ENCODE peak calls at places on chromosomes 4 and X, in six cellular contexts. N is left lung, K is dorsolateral prefrontal cortex, Z is keratinocyte, W is epithelial cell of esophagus, A is heart right ventricle. Y is an unnamed sample.

GRCh38 chr4:8539661-8540060 is 40.5 kb upstream of the GPR78 start:
- DNase-seq in N (no peak), K (no peak), Z (no peak), W (no peak), A (no peak), Y (peak)

GRCh38 chr4:42399393-42399792 is 2.1 kb downstream of the SHISA3 start:
- DNase-seq in N (no peak), K (no peak), Z (no peak), W (no peak), A (no peak), Y (no peak)

GRCh38 chr4:1050486-1051213 is 39.2 kb downstream of the FGFRL1 start:
- DNase-seq in N (no peak), K (peak), Z (no peak), W (no peak), A (no peak), Y (peak)

GRCh38 chr4:41172772-41173171 is 41.6 kb downstream of the APBB2 start:
- DNase-seq in N (no peak), K (no peak), Z (no peak), W (no peak), A (no peak), Y (no peak)

GRCh38 chr4:165154482-165154881 is 41.8 kb upstream of the TMEM192 start:
- DNase-seq in N (no peak), K (no peak), Z (no peak), W (no peak), A (no peak), Y (no peak)

GRCh38 chrX:30010471-30010870 is 204.9 kb upstream of the MAGEB2 start:
- DNase-seq in N (no peak), K (no peak), Z (no peak), W (no peak), A (no peak), Y (no peak)

GRCh38 chr4:130985371-130985770 is 1889.4 kb downstream of the C4orf33 start:
- DNase-seq in N (no peak), K (no peak), Z (no peak), W (peak), A (no peak), Y (no peak)

GRCh38 chr4:1752284-1753041 is 31.1 kb downstream of the TACC3 start:
- DNase-seq in N (no peak), K (no peak), Z (no peak), W (peak), A (no peak), Y (no peak)

GRCh38 chrX:111254896-111255693 is 15.2 kb downstream of the CAPN6 start:
- DNase-seq in N (no peak), K (no peak), Z (no peak), W (peak), A (no peak), Y (no peak)

GRCh38 chrX:317424-318067 is 1.1 kb downstream of the GTPBP6 start:
- DNase-seq in N (no peak), K (no peak), Z (no peak), W (no peak), A (no peak), Y (no peak)

DNA sequence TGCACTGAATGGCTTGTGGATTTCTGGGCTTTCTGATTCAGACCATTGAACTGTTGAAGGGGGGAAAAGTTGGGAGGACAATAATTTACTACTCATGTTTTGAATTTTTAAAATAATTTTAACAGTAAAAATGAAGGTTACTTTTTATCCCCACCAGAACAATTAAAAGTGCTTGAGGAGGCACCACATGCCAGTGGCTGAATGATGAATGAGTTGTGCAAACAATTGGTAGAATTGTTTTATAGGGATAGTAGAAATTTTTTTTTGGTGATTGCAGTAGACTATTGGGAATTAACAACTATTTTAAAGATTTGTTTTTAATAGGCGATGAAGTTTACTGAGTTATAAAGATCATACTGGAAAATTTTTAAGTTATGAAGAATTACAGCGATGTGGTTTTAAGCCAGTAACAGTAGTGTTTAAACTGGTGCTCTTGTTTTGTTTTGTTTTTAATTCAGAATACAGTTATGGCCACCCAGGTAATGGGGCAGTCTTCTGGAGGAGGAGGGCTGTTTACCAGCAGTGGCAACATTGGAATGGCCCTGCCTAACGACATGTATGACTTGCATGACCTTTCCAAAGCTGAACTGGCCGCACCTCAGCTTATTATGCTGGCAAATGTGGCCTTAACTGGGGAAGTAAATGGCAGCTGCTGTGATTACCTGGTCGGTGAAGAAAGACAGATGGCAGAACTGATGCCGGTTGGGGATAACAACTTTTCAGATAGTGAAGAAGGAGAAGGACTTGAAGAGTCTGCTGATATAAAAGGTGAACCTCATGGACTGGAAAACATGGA is 2.7 kb downstream of the REST start:
- DNase-seq in N (no peak), K (no peak), Z (no peak), W (no peak), A (no peak), Y (no peak)
- H3K4me3 ChIP-seq in N (no peak), K (no peak), Z (peak), W (peak), A (peak), Y (peak)

GRCh38 chr4:153788419-153789276 is at the start of gene SFRP2:
- DNase-seq in N (no peak), K (peak), Z (no peak), W (peak), A (no peak), Y (no peak)

GRCh38 chr4:153789741-153790651 is 1.1 kb upstream of the SFRP2 start:
- DNase-seq in N (no peak), K (no peak), Z (no peak), W (no peak), A (no peak), Y (no peak)

GRCh38 chr4:153785830-153786721 is 2.8 kb downstream of the SFRP2 start:
- DNase-seq in N (no peak), K (no peak), Z (no peak), W (peak), A (no peak), Y (no peak)

GRCh38 chr4:153788064-153788418 is 842 bp downstream of the SFRP2 start:
- DNase-seq in N (no peak), K (no peak), Z (no peak), W (no peak), A (no peak), Y (no peak)

GRCh38 chr4:153787156-153787555 is 1.7 kb downstream of the SFRP2 start:
- DNase-seq in N (no peak), K (no peak), Z (no peak), W (no peak), A (no peak), Y (no peak)
- H3K4me3 ChIP-seq in N (no peak), K (no peak), Z (no peak), W (no peak), A (no peak), Y (no peak)

GRCh38 chr4:156101571-156101970 is 147.9 kb upstream of the CTSO start:
- DNase-seq in N (no peak), K (no peak), Z (no peak), W (no peak), A (no peak), Y (no peak)
- H3K4me3 ChIP-seq in N (no peak), K (no peak), Z (no peak), W (no peak), A (no peak), Y (no peak)

GRCh38 chr4:48015216-48015615 is 1.3 kb downstream of the CNGA1 start:
- DNase-seq in N (no peak), K (no peak), Z (no peak), W (peak), A (no peak), Y (no peak)
- H3K4me3 ChIP-seq in N (no peak), K (no peak), Z (peak), W (peak), A (no peak), Y (no peak)

GRCh38 chr4:139734201-139734874 is 68.7 kb downstream of the MGST2 start:
- DNase-seq in N (no peak), K (no peak), Z (no peak), W (peak), A (no peak), Y (no peak)
- H3K4me3 ChIP-seq in N (peak), K (peak), Z (no peak), W (peak), A (peak), Y (no peak)

GRCh38 chrX:39821011-39821708 is 276.6 kb downstream of the BCOR start:
- DNase-seq in N (no peak), K (no peak), Z (no peak), W (no peak), A (peak), Y (no peak)

GRCh38 chrX:39818750-39819149 is 279.0 kb downstream of the BCOR start:
- DNase-seq in N (no peak), K (no peak), Z (no peak), W (no peak), A (no peak), Y (no peak)

GRCh38 chrX:39822133-39822748 is 275.5 kb downstream of the BCOR start:
- DNase-seq in N (no peak), K (no peak), Z (no peak), W (no peak), A (no peak), Y (no peak)

GRCh38 chrX:39821709-39822095 is 276.1 kb downstream of the BCOR start:
- DNase-seq in N (no peak), K (no peak), Z (no peak), W (no peak), A (no peak), Y (no peak)

GRCh38 chrX:39819921-39820849 is 277.6 kb downstream of the BCOR start:
- DNase-seq in N (no peak), K (no peak), Z (no peak), W (no peak), A (no peak), Y (no peak)
- H3K4me3 ChIP-seq in N (peak), K (peak), Z (no peak), W (no peak), A (peak), Y (no peak)

GRCh38 chrX:13212191-13212651 is 107.6 kb downstream of the ATXN3L start:
- DNase-seq in N (no peak), K (no peak), Z (no peak), W (no peak), A (no peak), Y (no peak)
- H3K4me3 ChIP-seq in N (no peak), K (no peak), Z (no peak), W (no peak), A (no peak), Y (no peak)

Y was measured in CD4-positive, alpha-beta memory T cell.